ENCODE peak calls at places on chromosomes 12 and 14, in ten cellular contexts. V is activated naive CD4-positive, alpha-beta T cell treated with anti-CD3 and anti-CD28 coated beads, Interleukin-2, amount 10 ng/mL, durations not matched to agents 7 days and 5 days; D is amniotic stem cell; Q is EH; H is posterior cingulate gyrus; P is spleen; Y is mesenchymal stem cell; I is ascending aorta; L is SHP77; N is NCI-H1417. T is an unnamed sample.

GRCh38 chr12:131075611-131076010 is 121.9 kb downstream of the ADGRD1 start:
- DNase-seq in V (no peak), D (no peak), Q (no peak), H (no peak), P (no peak), Y (no peak), I (no peak), L (no peak), N (no peak), T (no peak)

GRCh38 chr14:65949711-65950516 is 536.3 kb upstream of the CCDC196 start:
- DNase-seq in V (no peak), D (no peak), Q (peak), H (no peak), P (no peak), Y (no peak), I (no peak), L (peak), N (peak), T (no peak)

GRCh38 chr12:1422604-1423315 is 171.6 kb downstream of the FBXL14 start:
- DNase-seq in V (no peak), D (no peak), Q (no peak), H (no peak), P (no peak), Y (no peak), I (no peak), L (no peak), N (no peak), T (no peak)

GRCh38 chr12:104498211-104498801 is 41.6 kb downstream of the CHST11 start:
- DNase-seq in V (peak), D (no peak), Q (no peak), H (no peak), P (no peak), Y (no peak), I (no peak), L (no peak), N (no peak), T (no peak)

GRCh38 chr12:54287316-54288157 is 7.0 kb downstream of the HNRNPA1 start:
- DNase-seq in V (no peak), D (no peak), Q (no peak), H (no peak), P (no peak), Y (no peak), I (no peak), L (no peak), N (no peak), T (no peak)

GRCh38 chr14:69008411-69008810 is 29.3 kb upstream of the ACTN1 start:
- DNase-seq in V (no peak), D (peak), Q (peak), H (no peak), P (no peak), Y (peak), I (no peak), L (no peak), N (peak), T (no peak)

GRCh38 chr12:54522213-54522612 is 24.7 kb downstream of the NCKAP1L start:
- DNase-seq in V (no peak), D (no peak), Q (peak), H (no peak), P (no peak), Y (no peak), I (no peak), L (no peak), N (no peak), T (no peak)

GRCh38 chr14:54818201-54819133 is 84.2 kb downstream of the GCH1 start:
- DNase-seq in V (no peak), D (peak), Q (peak), H (no peak), P (no peak), Y (peak), I (no peak), L (no peak), N (peak), T (no peak)

GRCh38 chr12:92702754-92703679 is at the start of gene PLEKHG7:
- DNase-seq in V (no peak), D (no peak), Q (no peak), H (no peak), P (peak), Y (no peak), I (no peak), L (no peak), N (no peak), T (no peak)

GRCh38 chr12:93802293-93802692 is 125.1 kb downstream of the CRADD start:
- DNase-seq in V (no peak), D (no peak), Q (peak), H (no peak), P (no peak), Y (no peak), I (no peak), L (no peak), N (no peak), T (no peak)

GRCh38 chr14:67784244-67784823 is 32.1 kb downstream of the ZFYVE26 start:
- DNase-seq in V (no peak), D (no peak), Q (no peak), H (no peak), P (no peak), Y (no peak), I (no peak), L (no peak), N (no peak), T (no peak)

GRCh38 chr12:104566244-104566993 is 109.7 kb downstream of the CHST11 start:
- DNase-seq in V (no peak), D (no peak), Q (no peak), H (no peak), P (no peak), Y (no peak), I (no peak), L (no peak), N (no peak), T (no peak)

GRCh38 chr12:102479984-102480383 is 379 bp downstream of the IGF1 start:
- DNase-seq in V (no peak), D (no peak), Q (no peak), H (no peak), P (no peak), Y (no peak), I (no peak), L (no peak), N (no peak), T (no peak)

GRCh38 chr14:68140111-68140741 is 320.6 kb downstream of the RAD51B start:
- DNase-seq in V (no peak), D (peak), Q (peak), H (no peak), P (no peak), Y (peak), I (no peak), L (peak), N (peak), T (no peak)